ENCODE peak calls at places on chromosomes 6 and 20, in four cellular contexts. Q is PC-9, H is PC-3, M is tibial nerve. A is an unnamed sample.

GRCh38 chr6:39167866-39168625 is 53.1 kb upstream of the SAYSD1 start:
- DNase-seq in M (no peak), Q (no peak), H (peak; percentile 11), A (no peak)

GRCh38 chr20:37166867-37167266 is 12.3 kb upstream of the RPN2 start:
- DNase-seq in H (no peak), M (no peak), Q (no peak), A (no peak)

GRCh38 chr20:48098866-48099265 is 313.6 kb upstream of the SULF2 start:
- DNase-seq in H (peak; percentile 16), Q (no peak), M (no peak), A (no peak)

GRCh38 chr6:121366184-121366521 is 31.9 kb upstream of the TBC1D32 start:
- DNase-seq in M (no peak), Q (no peak), H (no peak), A (no peak)

GRCh38 chr20:8933391-8933807 is 135.5 kb upstream of the PLCB4 start:
- DNase-seq in M (no peak), Q (no peak), H (no peak), A (no peak)

GRCh38 chr6:5590187-5590586 is 328.9 kb downstream of the FARS2 start:
- DNase-seq in M (no peak), Q (no peak), H (no peak), A (no peak)

GRCh38 chr20:50320910-50321796 is 130.5 kb downstream of the CEBPB start:
- DNase-seq in Q (peak; percentile 94), M (peak; percentile 85), H (peak; percentile 98), A (peak; percentile 90)

GRCh38 chr6:56096946-56097345 is 150.4 kb downstream of the COL21A1 start:
- DNase-seq in H (no peak), Q (no peak), M (no peak), A (no peak)

GRCh38 chr20:49633643-49634042 is 65.7 kb upstream of the PTGIS start:
- DNase-seq in M (no peak), Q (no peak), H (no peak), A (no peak)

GRCh38 chr6:143125896-143126573 is 65.3 kb downstream of the AIG1 start:
- DNase-seq in M (no peak), Q (no peak), H (no peak), A (no peak)

GRCh38 chr6:143546599-143546998 is 35.1 kb upstream of the FUCA2 start:
- DNase-seq in M (no peak), H (no peak), Q (no peak), A (no peak)

GRCh38 chr20:18739785-18740184 is 73.8 kb upstream of the SCP2D1 start:
- DNase-seq in M (no peak), H (no peak), Q (no peak), A (peak; percentile 24)

GRCh38 chr6:113363866-113364265 is 493.3 kb upstream of the MARCKS start:
- DNase-seq in H (no peak), M (no peak), Q (no peak), A (no peak)

GRCh38 chr6:44298055-44298803 is 14.9 kb downstream of the AARS2 start:
- DNase-seq in Q (no peak), M (no peak), H (no peak), A (no peak)

GRCh38 chr20:10961651-10962288 is 288.0 kb upstream of the JAG1 start:
- DNase-seq in M (no peak), Q (no peak), H (peak; percentile 30), A (no peak)

GRCh38 chr6:116040980-116041379 is 19.7 kb downstream of the FRK start:
- DNase-seq in M (no peak), H (no peak), Q (no peak), A (no peak)

GRCh38 chr6:124970243-124970642 is 8.0 kb downstream of the RNF217 start:
- DNase-seq in Q (no peak), M (no peak), H (no peak), A (no peak)

GRCh38 chr6:34347303-34347702 is 45.2 kb downstream of the NUDT3 start:
- DNase-seq in H (no peak), Q (no peak), M (no peak), A (no peak)

GRCh38 chr20:37992802-37993538 is 40.3 kb downstream of the TTI1 start:
- DNase-seq in H (peak; percentile 86), Q (peak; percentile 74), M (no peak), A (peak; percentile 95)

GRCh38 chr6:3455490-3456394 is 1.1 kb downstream of the SLC22A23 start:
- DNase-seq in Q (no peak), H (no peak), M (no peak), A (peak; percentile 4)

GRCh38 chr20:62887147-62887859 is 25.7 kb upstream of the TCFL5 start:
- DNase-seq in Q (no peak), M (no peak), H (peak; percentile 39), A (peak; percentile 89)

GRCh38 chr6:12298017-12298958 is 8.1 kb downstream of the EDN1 start:
- DNase-seq in Q (no peak), H (no peak), M (no peak), A (no peak)

GRCh38 chr6:10429638-10430427 is 15.0 kb upstream of the TFAP2A start:
- DNase-seq in M (no peak), H (peak; percentile 75), Q (peak; percentile 57), A (peak; percentile 17)

GRCh38 chr6:329888-330691 is 37.8 kb downstream of the DUSP22 start:
- DNase-seq in H (no peak), M (peak; percentile 8), Q (no peak), A (no peak)

GRCh38 chr6:15402401-15403045 is 156.7 kb downstream of the JARID2 start:
- DNase-seq in Q (no peak), H (no peak), M (no peak), A (no peak)

GRCh38 chr6:24763578-24763977 is 11.2 kb upstream of the GMNN start:
- DNase-seq in Q (no peak), H (no peak), M (no peak), A (no peak)

GRCh38 chr6:148984516-148985056 is 237.8 kb downstream of the UST start:
- DNase-seq in H (no peak), Q (no peak), M (no peak), A (no peak)

GRCh38 chr6:112481256-112481655 is 134.1 kb downstream of the RFPL4B start:
- DNase-seq in M (no peak), Q (no peak), H (no peak), A (no peak)

GRCh38 chr6:88211446-88211845 is 45.3 kb upstream of the CNR1 start:
- DNase-seq in Q (no peak), M (no peak), H (no peak), A (no peak)

GRCh38 chr6:70884074-70884983 is 72.5 kb downstream of the B3GAT2 start:
- DNase-seq in Q (no peak), M (no peak), H (peak; percentile 63), A (peak; percentile 72)

GRCh38 chr20:23266530-23267398 is 83.8 kb upstream of the NXT1 start:
- DNase-seq in H (no peak), Q (no peak), M (no peak), A (no peak)

GRCh38 chr6:17281100-17281496 is at the start of gene RBM24:
- DNase-seq in H (peak; percentile 78), M (peak; percentile 21), Q (no peak), A (peak; percentile 71)

GRCh38 chr6:80181352-80182081 is 75.0 kb downstream of the BCKDHB start:
- DNase-seq in M (no peak), Q (no peak), H (peak; percentile 27), A (no peak)

GRCh38 chr20:34808583-34808982 is 16.9 kb downstream of the NCOA6 start:
- DNase-seq in Q (no peak), H (no peak), M (no peak), A (no peak)

GRCh38 chr6:26312501-26313390 is 52.3 kb upstream of the BTN3A2 start:
- DNase-seq in Q (peak; percentile 74), M (peak; percentile 76), H (peak; percentile 91), A (peak; percentile 75)

DNA sequence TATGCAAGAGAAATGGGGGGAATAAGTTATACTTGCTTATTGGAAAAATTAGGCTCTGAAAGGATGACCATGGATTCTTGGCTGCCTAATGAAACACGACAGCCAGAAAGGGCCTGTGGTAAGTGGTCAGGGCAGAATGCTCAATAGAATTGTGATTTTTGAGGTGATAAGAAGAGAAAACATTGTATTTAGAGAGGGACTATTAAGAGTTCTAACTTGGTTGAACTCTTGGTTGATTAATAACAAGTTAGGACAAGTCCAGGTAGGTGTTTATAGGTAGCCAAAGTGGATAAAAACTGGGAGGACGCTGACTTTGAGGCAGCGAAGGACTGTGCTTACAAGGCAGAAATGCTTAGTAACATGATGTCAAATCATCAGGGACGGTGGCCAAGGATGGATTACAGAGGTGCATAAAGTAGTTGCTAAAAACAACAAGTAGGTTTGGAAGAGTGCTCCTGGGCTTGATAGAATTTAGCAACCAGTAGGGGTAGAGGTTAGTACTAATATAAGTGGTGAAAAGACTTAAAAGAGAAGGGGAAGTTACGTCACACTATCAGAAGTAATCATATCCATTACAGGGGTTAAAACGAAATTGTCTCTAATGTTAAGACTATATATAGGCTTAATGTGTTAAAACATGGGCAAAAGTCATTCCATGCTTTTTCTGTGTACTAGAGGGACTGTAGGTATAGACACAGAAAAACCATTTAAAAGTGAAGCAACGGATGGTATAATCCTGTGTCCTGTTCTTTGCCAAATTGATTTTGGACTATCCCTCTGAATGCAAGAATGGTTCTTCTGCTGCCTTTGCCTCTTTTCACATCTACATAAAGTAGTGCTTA is 98.6 kb downstream of the EYA4 start:
- DNase-seq in M (no peak), H (no peak), Q (no peak), A (no peak)
- H3K27ac ChIP-seq in M (no peak overlapping the region), H (no peak overlapping the region), Q (no peak overlapping the region), A (no peak overlapping the region)

GRCh38 chr6:13406051-13406477 is 77.7 kb upstream of the TBC1D7 start:
- DNase-seq in Q (no peak), H (no peak), M (no peak), A (no peak)

GRCh38 chr6:13404892-13405254 is 76.5 kb upstream of the TBC1D7 start:
- DNase-seq in H (no peak), M (no peak), Q (no peak), A (no peak)

GRCh38 chr6:13407368-13407708 is 79.0 kb upstream of the TBC1D7 start:
- DNase-seq in H (no peak), M (no peak), Q (no peak), A (no peak)

GRCh38 chr6:13407709-13408695 is 79.4 kb downstream of the GFOD1 start:
- DNase-seq in M (peak; percentile 27), H (peak; percentile 64), Q (peak; percentile 98), A (no peak)

DNA sequence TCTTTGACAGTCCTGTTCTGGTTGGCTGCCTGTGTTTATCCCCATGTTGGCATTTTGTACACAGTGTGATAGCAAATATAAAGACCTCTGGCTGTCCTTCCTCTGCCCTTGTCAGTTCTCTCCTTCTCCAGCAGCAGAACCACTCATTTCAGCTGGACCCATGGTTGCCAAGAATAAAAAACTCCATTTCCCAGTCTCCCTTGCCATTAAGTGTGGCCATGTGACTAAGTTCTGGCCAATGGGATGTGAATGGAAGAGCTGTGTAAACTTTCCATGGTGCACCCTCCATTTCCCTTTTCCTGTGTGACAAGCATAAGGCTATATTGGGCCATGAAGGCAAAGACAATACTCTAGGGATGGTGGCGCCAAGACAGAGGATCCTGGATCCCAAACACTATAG is 78.4 kb upstream of the TBC1D7 start:
- DNase-seq in H (no peak), Q (no peak), M (no peak), A (no peak)
- H3K4me1 ChIP-seq in H (peaks cover 17% of the 10 kb centered on the region), Q (peaks cover 29% of the 10 kb centered on the region), M (peaks cover 48% of the 10 kb centered on the region), A (no peaks in the 10 kb centered on the region)

GRCh38 chr6:28443112-28443773 is at the start of gene ZSCAN23:
- DNase-seq in Q (peak; percentile 78), H (peak; percentile 91), M (peak; percentile 14), A (peak; percentile 86)
- H3K27ac ChIP-seq in Q (no peak within 1 kb of the TSS), H (no peak within 1 kb of the TSS), M (peak within 1 kb of the TSS; percentile 63), A (peak within 1 kb of the TSS; percentile 38)

DNA sequence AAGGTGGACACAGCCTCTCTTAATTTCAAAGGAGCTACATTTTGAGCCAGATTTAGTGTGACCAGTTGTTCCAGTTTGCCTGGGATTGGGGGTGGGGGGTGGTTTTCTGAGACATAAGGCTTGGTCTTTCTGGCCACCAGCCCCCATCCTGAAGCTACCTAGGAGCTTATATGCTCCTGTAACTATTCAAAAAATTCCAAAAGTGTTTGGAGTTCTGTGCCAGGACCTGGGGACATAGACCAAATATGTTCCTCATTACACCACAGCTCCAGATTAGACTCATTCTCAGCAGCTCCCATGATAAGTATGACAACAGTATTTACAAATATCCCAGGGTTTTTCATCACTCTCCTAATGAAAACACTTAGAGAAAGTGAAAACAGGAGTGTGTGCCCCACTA is 37.8 kb upstream of the RNF144B start:
- DNase-seq in Q (no peak), H (no peak), M (no peak), A (no peak)
- H3K4me1 ChIP-seq in Q (peaks cover 11% of the 10 kb centered on the region), H (peaks cover 23% of the 10 kb centered on the region), M (no peaks in the 10 kb centered on the region), A (no peaks in the 10 kb centered on the region)